ENCODE peak calls at places on chromosomes 4 and X, in four cellular contexts. S, C, Y and A are unnamed samples.

GRCh38 chr4:107036602-107037151 is 564 bp upstream of the DKK2 start:
- DNase-seq in Y (no peak), S (no peak), C (no peak), A (no peak)

GRCh38 chr4:158941321-158941720 is 161.6 kb upstream of the RAPGEF2 start:
- DNase-seq in C (no peak), Y (no peak), S (no peak), A (no peak)

GRCh38 chr4:119038465-119038864 is 97.2 kb upstream of the MYOZ2 start:
- DNase-seq in S (no peak), C (no peak), Y (peak), A (no peak)

GRCh38 chr4:6523251-6523650 is 50.8 kb upstream of the PPP2R2C start:
- DNase-seq in S (no peak), C (no peak), Y (no peak), A (no peak)

GRCh38 chrX:68719904-68720614 is 72.6 kb downstream of the STARD8 start:
- DNase-seq in S (peak), Y (no peak), C (no peak), A (no peak)

GRCh38 chr4:168781341-168781740 is 228.7 kb downstream of the CBR4 start:
- DNase-seq in C (no peak), Y (no peak), S (no peak), A (no peak)

GRCh38 chr4:168844261-168845039 is 165.6 kb downstream of the CBR4 start:
- DNase-seq in S (no peak), Y (peak), C (no peak), A (no peak)

GRCh38 chr4:79413032-79413431 is 5.0 kb upstream of the GK2 start:
- DNase-seq in C (no peak), Y (no peak), S (no peak), A (no peak)

GRCh38 chrX:151981129-151981528 is 6.7 kb upstream of the GABRE start:
- DNase-seq in S (no peak), C (no peak), Y (peak), A (no peak)

GRCh38 chrX:147550217-147550616 is 361.5 kb upstream of the FMR1 start:
- DNase-seq in S (peak), C (no peak), Y (no peak), A (no peak)

GRCh38 chr4:22417408-22417807 is 98.5 kb downstream of the ADGRA3 start:
- DNase-seq in C (no peak), Y (no peak), S (no peak), A (no peak)

GRCh38 chr4:128802680-128803628 is 6.5 kb upstream of the JADE1 start:
- DNase-seq in Y (no peak), S (no peak), C (no peak), A (no peak)

GRCh38 chrX:108138814-108139213 is 47.2 kb downstream of the ATG4A start:
- DNase-seq in C (no peak), Y (no peak), S (no peak), A (no peak)

GRCh38 chr4:60992037-60992436 is 208.1 kb upstream of the ADGRL3 start:
- DNase-seq in Y (no peak), C (no peak), S (no peak), A (no peak)

GRCh38 chr4:76950846-76951321 is 1.3 kb downstream of the SEPTIN11 start:
- DNase-seq in S (no peak), C (no peak), Y (peak), A (no peak)

GRCh38 chrX:75582511-75582910 is 59.7 kb upstream of the ZDHHC15 start:
- DNase-seq in S (no peak), C (no peak), Y (no peak), A (no peak)

GRCh38 chr4:37678624-37679023 is 7.6 kb downstream of the RELL1 start:
- DNase-seq in Y (no peak), C (no peak), S (no peak), A (no peak)

GRCh38 chrX:24242649-24243556 is 71.0 kb downstream of the SUPT20HL2 start:
- DNase-seq in C (no peak), S (no peak), Y (no peak), A (no peak)

GRCh38 chr4:36502350-36502749 is 220.9 kb downstream of the DTHD1 start:
- DNase-seq in S (no peak), Y (no peak), C (no peak), A (no peak)

GRCh38 chrX:37347420-37347819 is 1.7 kb upstream of the PRRG1 start:
- DNase-seq in Y (peak), S (no peak), C (no peak), A (no peak)

GRCh38 chr4:186643501-186644315 is 79.9 kb downstream of the FAT1 start:
- DNase-seq in S (no peak), C (no peak), Y (peak), A (no peak)

GRCh38 chr4:93780080-93780479 is 48.5 kb upstream of the ATOH1 start:
- DNase-seq in C (no peak), S (no peak), Y (no peak), A (no peak)

GRCh38 chr4:73867783-73868182 is 1.4 kb upstream of the CXCL1 start:
- DNase-seq in C (no peak), Y (no peak), S (no peak), A (no peak)

GRCh38 chr4:181520790-181521189 is 722.4 kb upstream of the TENM3 start:
- DNase-seq in C (no peak), S (no peak), Y (no peak), A (no peak)

GRCh38 chr4:145937990-145938611 is 522 bp downstream of the ZNF827 start:
- DNase-seq in Y (no peak), S (peak), C (peak), A (peak)

GRCh38 chrX:143568467-143568866 is 51.2 kb upstream of the SPANXN3 start:
- DNase-seq in Y (no peak), C (no peak), S (no peak), A (no peak)

GRCh38 chr4:76512000-76512399 is 77.0 kb downstream of the SHROOM3 start:
- DNase-seq in C (no peak), S (no peak), Y (no peak), A (no peak)

GRCh38 chr4:82623284-82623683 is 61.5 kb upstream of the TMEM150C start:
- DNase-seq in C (no peak), Y (no peak), S (no peak), A (no peak)

GRCh38 chrX:130575831-130576404 is 174.1 kb downstream of the RBMX2 start:
- DNase-seq in C (no peak), S (peak), Y (peak), A (no peak)

GRCh38 chr4:72770708-72771107 is 201.7 kb upstream of the ADAMTS3 start:
- DNase-seq in S (no peak), C (no peak), Y (no peak), A (no peak)

GRCh38 chr4:146916479-146917076 is 29.1 kb downstream of the TTC29 start:
- DNase-seq in S (no peak), C (no peak), Y (peak), A (no peak)

GRCh38 chr4:146450524-146450923 is 71.2 kb downstream of the SLC10A7 start:
- DNase-seq in S (no peak), Y (peak), C (no peak), A (no peak)